ENCODE peak calls at places on chromosome 15, in seven cellular contexts. One of them, this sample, is unnamed.

GRCh38 chr15:67838789-67839332 is 984 bp downstream of the RNU6-1 start:
- DNase-seq in CD4-positive, alpha-beta T cell: no peak
- DNase-seq in activated B cell treated with CpG ODN at 0.5 μM for 24 hours: no peak
- DNase-seq in mammary epithelial cell: peak
- DNase-seq in body of pancreas: peak
- DNase-seq in lower lobe of right lung: peak
- DNase-seq in neural progenitor cell: peak
- DNase-seq in this sample: no peak

GRCh38 chr15:94015324-94015723 is 216.0 kb upstream of the MCTP2 start:
- DNase-seq in CD4-positive, alpha-beta T cell: no peak
- DNase-seq in activated B cell treated with CpG ODN at 0.5 μM for 24 hours: no peak
- DNase-seq in mammary epithelial cell: no peak
- DNase-seq in body of pancreas: no peak
- DNase-seq in lower lobe of right lung: no peak
- DNase-seq in neural progenitor cell: no peak
- DNase-seq in this sample: no peak

GRCh38 chr15:87403973-87404372 is 852.6 kb downstream of the NTRK3 start:
- DNase-seq in CD4-positive, alpha-beta T cell: no peak
- DNase-seq in activated B cell treated with CpG ODN at 0.5 μM for 24 hours: no peak
- DNase-seq in mammary epithelial cell: no peak
- DNase-seq in body of pancreas: no peak
- DNase-seq in lower lobe of right lung: no peak
- DNase-seq in neural progenitor cell: no peak
- DNase-seq in this sample: no peak

GRCh38 chr15:68166847-68167246 is 38.3 kb downstream of the CALML4 start:
- DNase-seq in CD4-positive, alpha-beta T cell: no peak
- DNase-seq in activated B cell treated with CpG ODN at 0.5 μM for 24 hours: no peak
- DNase-seq in mammary epithelial cell: no peak
- DNase-seq in body of pancreas: no peak
- DNase-seq in lower lobe of right lung: no peak
- DNase-seq in neural progenitor cell: no peak
- DNase-seq in this sample: no peak

GRCh38 chr15:46815765-46816164 is 901.5 kb upstream of the SEMA6D start:
- DNase-seq in CD4-positive, alpha-beta T cell: no peak
- DNase-seq in activated B cell treated with CpG ODN at 0.5 μM for 24 hours: no peak
- DNase-seq in mammary epithelial cell: no peak
- DNase-seq in body of pancreas: peak
- DNase-seq in lower lobe of right lung: no peak
- DNase-seq in neural progenitor cell: no peak
- DNase-seq in this sample: no peak

GRCh38 chr15:33132722-33133345 is 61.7 kb downstream of the FMN1 start:
- DNase-seq in CD4-positive, alpha-beta T cell: no peak
- DNase-seq in activated B cell treated with CpG ODN at 0.5 μM for 24 hours: no peak
- DNase-seq in mammary epithelial cell: peak
- DNase-seq in body of pancreas: peak
- DNase-seq in lower lobe of right lung: no peak
- DNase-seq in neural progenitor cell: peak
- DNase-seq in this sample: no peak

GRCh38 chr15:78065284-78065872 is 12.1 kb downstream of the TBC1D2B start:
- DNase-seq in CD4-positive, alpha-beta T cell: no peak
- DNase-seq in activated B cell treated with CpG ODN at 0.5 μM for 24 hours: no peak
- DNase-seq in mammary epithelial cell: peak
- DNase-seq in body of pancreas: peak
- DNase-seq in lower lobe of right lung: peak
- DNase-seq in neural progenitor cell: no peak
- DNase-seq in this sample: no peak

GRCh38 chr15:45550436-45550835 is 27.9 kb upstream of the SLC30A4 start:
- DNase-seq in CD4-positive, alpha-beta T cell: no peak
- DNase-seq in activated B cell treated with CpG ODN at 0.5 μM for 24 hours: no peak
- DNase-seq in mammary epithelial cell: peak
- DNase-seq in body of pancreas: no peak
- DNase-seq in lower lobe of right lung: no peak
- DNase-seq in neural progenitor cell: no peak
- DNase-seq in this sample: no peak

GRCh38 chr15:92011611-92012367 is 158.3 kb downstream of the SLCO3A1 start:
- DNase-seq in CD4-positive, alpha-beta T cell: no peak
- DNase-seq in activated B cell treated with CpG ODN at 0.5 μM for 24 hours: no peak
- DNase-seq in mammary epithelial cell: peak
- DNase-seq in body of pancreas: peak
- DNase-seq in lower lobe of right lung: no peak
- DNase-seq in neural progenitor cell: no peak
- DNase-seq in this sample: no peak

GRCh38 chr15:44719293-44719999 is 8.1 kb downstream of the B2M start:
- DNase-seq in CD4-positive, alpha-beta T cell: peak
- DNase-seq in activated B cell treated with CpG ODN at 0.5 μM for 24 hours: no peak
- DNase-seq in mammary epithelial cell: no peak
- DNase-seq in body of pancreas: no peak
- DNase-seq in lower lobe of right lung: no peak
- DNase-seq in neural progenitor cell: no peak
- DNase-seq in this sample: no peak

GRCh38 chr15:57726411-57726810 is 19.9 kb downstream of the POLR2M start:
- DNase-seq in CD4-positive, alpha-beta T cell: no peak
- DNase-seq in activated B cell treated with CpG ODN at 0.5 μM for 24 hours: no peak
- DNase-seq in mammary epithelial cell: peak
- DNase-seq in body of pancreas: no peak
- DNase-seq in lower lobe of right lung: no peak
- DNase-seq in neural progenitor cell: no peak
- DNase-seq in this sample: no peak

GRCh38 chr15:77312523-77312922 is 107.4 kb downstream of the PEAK1 start:
- DNase-seq in CD4-positive, alpha-beta T cell: no peak
- DNase-seq in activated B cell treated with CpG ODN at 0.5 μM for 24 hours: no peak
- DNase-seq in mammary epithelial cell: peak
- DNase-seq in body of pancreas: no peak
- DNase-seq in lower lobe of right lung: no peak
- DNase-seq in neural progenitor cell: no peak
- DNase-seq in this sample: no peak

GRCh38 chr15:77012868-77013267 is 17.9 kb downstream of the PSTPIP1 start:
- DNase-seq in CD4-positive, alpha-beta T cell: peak
- DNase-seq in activated B cell treated with CpG ODN at 0.5 μM for 24 hours: no peak
- DNase-seq in mammary epithelial cell: no peak
- DNase-seq in body of pancreas: no peak
- DNase-seq in lower lobe of right lung: no peak
- DNase-seq in neural progenitor cell: no peak
- DNase-seq in this sample: no peak

GRCh38 chr15:45157974-45158373 is 28.2 kb downstream of the DUOX1 start:
- DNase-seq in CD4-positive, alpha-beta T cell: no peak
- DNase-seq in activated B cell treated with CpG ODN at 0.5 μM for 24 hours: no peak
- DNase-seq in mammary epithelial cell: peak
- DNase-seq in body of pancreas: no peak
- DNase-seq in lower lobe of right lung: no peak
- DNase-seq in neural progenitor cell: peak
- DNase-seq in this sample: no peak

GRCh38 chr15:90818251-90819210 is 49.9 kb upstream of the FURIN start:
- DNase-seq in CD4-positive, alpha-beta T cell: no peak
- DNase-seq in activated B cell treated with CpG ODN at 0.5 μM for 24 hours: peak
- DNase-seq in mammary epithelial cell: no peak
- DNase-seq in body of pancreas: peak
- DNase-seq in lower lobe of right lung: peak
- DNase-seq in neural progenitor cell: peak
- DNase-seq in this sample: no peak

GRCh38 chr15:40722934-40723333 is 28.0 kb downstream of the RAD51 start:
- DNase-seq in CD4-positive, alpha-beta T cell: no peak
- DNase-seq in activated B cell treated with CpG ODN at 0.5 μM for 24 hours: no peak
- DNase-seq in mammary epithelial cell: no peak
- DNase-seq in body of pancreas: no peak
- DNase-seq in lower lobe of right lung: no peak
- DNase-seq in neural progenitor cell: no peak
- DNase-seq in this sample: no peak

GRCh38 chr15:81386947-81387346 is 12.9 kb upstream of the TMC3 start:
- DNase-seq in CD4-positive, alpha-beta T cell: no peak
- DNase-seq in activated B cell treated with CpG ODN at 0.5 μM for 24 hours: no peak
- DNase-seq in mammary epithelial cell: no peak
- DNase-seq in body of pancreas: no peak
- DNase-seq in lower lobe of right lung: no peak
- DNase-seq in neural progenitor cell: no peak
- DNase-seq in this sample: no peak

GRCh38 chr15:69607101-69607500 is 154.5 kb downstream of the RPLP1 start:
- DNase-seq in CD4-positive, alpha-beta T cell: no peak
- DNase-seq in activated B cell treated with CpG ODN at 0.5 μM for 24 hours: no peak
- DNase-seq in mammary epithelial cell: no peak
- DNase-seq in body of pancreas: no peak
- DNase-seq in lower lobe of right lung: no peak
- DNase-seq in neural progenitor cell: peak
- DNase-seq in this sample: no peak

GRCh38 chr15:59158701-59159034 is 48.0 kb upstream of the LDHAL6B start:
- DNase-seq in CD4-positive, alpha-beta T cell: no peak
- DNase-seq in activated B cell treated with CpG ODN at 0.5 μM for 24 hours: no peak
- DNase-seq in mammary epithelial cell: no peak
- DNase-seq in body of pancreas: peak
- DNase-seq in lower lobe of right lung: peak
- DNase-seq in neural progenitor cell: no peak
- DNase-seq in this sample: no peak

GRCh38 chr15:59157840-59158700 is 48.6 kb upstream of the LDHAL6B start:
- DNase-seq in CD4-positive, alpha-beta T cell: no peak
- DNase-seq in activated B cell treated with CpG ODN at 0.5 μM for 24 hours: no peak
- DNase-seq in mammary epithelial cell: no peak
- DNase-seq in body of pancreas: no peak
- DNase-seq in lower lobe of right lung: no peak
- DNase-seq in neural progenitor cell: no peak
- DNase-seq in this sample: no peak

GRCh38 chr15:59159210-59159609 is 47.4 kb upstream of the LDHAL6B start:
- DNase-seq in CD4-positive, alpha-beta T cell: no peak
- DNase-seq in activated B cell treated with CpG ODN at 0.5 μM for 24 hours: no peak
- DNase-seq in mammary epithelial cell: no peak
- DNase-seq in body of pancreas: no peak
- DNase-seq in lower lobe of right lung: no peak
- DNase-seq in neural progenitor cell: no peak
- DNase-seq in this sample: no peak

GRCh38 chr15:59157398-59157797 is 49.2 kb upstream of the LDHAL6B start:
- DNase-seq in CD4-positive, alpha-beta T cell: no peak
- DNase-seq in activated B cell treated with CpG ODN at 0.5 μM for 24 hours: no peak
- DNase-seq in mammary epithelial cell: no peak
- DNase-seq in body of pancreas: no peak
- DNase-seq in lower lobe of right lung: no peak
- DNase-seq in neural progenitor cell: no peak
- DNase-seq in this sample: no peak

DNA sequence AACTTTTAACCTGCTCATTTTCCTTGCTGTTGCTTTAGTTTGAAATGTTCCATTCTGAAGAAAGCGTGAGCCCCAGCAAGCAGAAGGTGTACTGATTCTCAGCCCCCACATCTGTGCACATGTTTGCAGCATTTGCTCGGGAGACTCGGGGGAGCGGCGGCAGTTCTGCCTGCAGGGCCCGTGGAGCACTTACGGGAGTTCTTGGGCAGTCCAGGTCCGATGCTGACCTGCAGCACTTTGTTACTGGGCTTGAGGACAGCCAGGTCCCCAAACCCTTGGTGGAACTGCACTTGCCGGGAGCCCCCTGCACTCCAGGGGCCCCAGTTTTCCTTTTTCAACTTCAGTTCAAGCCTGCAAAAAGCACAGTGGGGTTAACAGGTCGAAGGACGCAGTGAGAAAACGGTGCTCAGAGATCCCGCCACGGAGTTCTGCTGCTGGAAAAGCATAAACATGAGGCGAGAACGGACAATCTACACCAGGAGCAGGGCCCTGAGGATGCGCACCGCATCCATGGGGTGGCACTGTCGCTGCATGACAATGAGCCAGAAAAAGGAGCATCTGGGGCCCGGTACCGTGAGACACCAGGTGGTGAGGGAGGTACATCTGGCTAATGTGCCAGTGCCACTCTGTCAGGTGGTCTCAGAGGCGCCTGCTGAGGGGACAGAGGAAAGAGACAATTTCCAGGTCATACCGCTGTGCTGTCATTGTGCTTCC is 45.6 kb upstream of the LDHAL6B start:
- DNase-seq in CD4-positive, alpha-beta T cell: peak
- DNase-seq in activated B cell treated with CpG ODN at 0.5 μM for 24 hours: no peak
- DNase-seq in mammary epithelial cell: no peak
- DNase-seq in body of pancreas: peak
- DNase-seq in lower lobe of right lung: no peak
- DNase-seq in neural progenitor cell: peak
- DNase-seq in this sample: no peak
- TF ChIP-seq CTCF in CD4-positive, alpha-beta T cell: no peak
- TF ChIP-seq CTCF in activated B cell treated with CpG ODN at 0.5 μM for 24 hours: no peak
- TF ChIP-seq CTCF in mammary epithelial cell: peak
- TF ChIP-seq CTCF in body of pancreas: no peak
- TF ChIP-seq CTCF in lower lobe of right lung: peak
- TF ChIP-seq CTCF in neural progenitor cell: peak
- TF ChIP-seq CTCF in this sample: peak

DNA sequence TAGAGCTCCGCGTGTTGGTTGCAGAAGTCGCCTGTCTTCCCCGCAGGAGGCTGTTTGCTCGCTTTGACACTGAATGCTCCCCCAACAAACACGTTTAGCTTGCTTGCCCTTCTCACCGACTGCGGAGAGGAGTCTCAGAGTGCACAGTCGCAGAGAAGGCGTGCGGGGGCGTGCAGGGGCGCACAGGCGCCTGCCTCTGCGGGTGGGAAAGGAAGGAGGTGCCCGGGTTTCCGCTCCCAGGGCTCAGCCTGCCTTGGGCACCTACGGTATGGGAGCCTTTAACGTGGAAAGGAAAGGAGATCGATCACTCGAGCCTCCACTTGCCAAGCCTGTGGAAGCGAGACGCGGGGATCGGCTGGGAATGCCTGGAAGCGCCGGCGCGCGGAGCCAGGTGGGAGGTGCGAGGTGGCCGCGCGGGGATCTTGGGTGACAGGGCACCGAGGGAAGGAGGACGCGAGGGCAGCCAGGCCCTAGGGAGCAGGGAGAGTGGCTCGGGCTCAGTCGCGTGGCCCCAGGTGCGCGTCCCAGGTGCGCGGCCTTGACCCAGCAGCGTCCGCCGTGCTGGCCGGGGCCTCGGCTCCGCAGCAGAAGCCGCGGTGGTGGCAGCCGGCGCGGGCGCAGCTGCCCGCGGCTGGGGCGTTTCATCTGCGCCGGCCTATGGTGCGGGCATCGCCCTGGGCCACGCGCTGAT is at the start of gene FAN1:
- DNase-seq in CD4-positive, alpha-beta T cell: peak
- DNase-seq in activated B cell treated with CpG ODN at 0.5 μM for 24 hours: peak
- DNase-seq in mammary epithelial cell: peak
- DNase-seq in body of pancreas: peak
- DNase-seq in lower lobe of right lung: peak
- DNase-seq in neural progenitor cell: peak
- DNase-seq in this sample: peak
- TF ChIP-seq CTCF in CD4-positive, alpha-beta T cell: no peak
- TF ChIP-seq CTCF in activated B cell treated with CpG ODN at 0.5 μM for 24 hours: no peak
- TF ChIP-seq CTCF in mammary epithelial cell: no peak
- TF ChIP-seq CTCF in body of pancreas: no peak
- TF ChIP-seq CTCF in lower lobe of right lung: no peak
- TF ChIP-seq CTCF in neural progenitor cell: no peak
- TF ChIP-seq CTCF in this sample: no peak

GRCh38 chr15:82680200-82681102 is 29.2 kb downstream of the AP3B2 start:
- DNase-seq in CD4-positive, alpha-beta T cell: peak
- DNase-seq in activated B cell treated with CpG ODN at 0.5 μM for 24 hours: peak
- DNase-seq in mammary epithelial cell: peak
- DNase-seq in body of pancreas: peak
- DNase-seq in lower lobe of right lung: peak
- DNase-seq in neural progenitor cell: peak
- DNase-seq in this sample: peak
- TF ChIP-seq CTCF in CD4-positive, alpha-beta T cell: peak
- TF ChIP-seq CTCF in activated B cell treated with CpG ODN at 0.5 μM for 24 hours: no peak
- TF ChIP-seq CTCF in mammary epithelial cell: no peak
- TF ChIP-seq CTCF in body of pancreas: peak
- TF ChIP-seq CTCF in lower lobe of right lung: peak
- TF ChIP-seq CTCF in neural progenitor cell: peak
- TF ChIP-seq CTCF in this sample: peak

GRCh38 chr15:53811530-53811929 is 52.1 kb upstream of the WDR72 start:
- DNase-seq in CD4-positive, alpha-beta T cell: no peak
- DNase-seq in activated B cell treated with CpG ODN at 0.5 μM for 24 hours: no peak
- DNase-seq in mammary epithelial cell: no peak
- DNase-seq in body of pancreas: no peak
- DNase-seq in lower lobe of right lung: no peak
- DNase-seq in neural progenitor cell: peak
- DNase-seq in this sample: no peak
- TF ChIP-seq CTCF in CD4-positive, alpha-beta T cell: no peak
- TF ChIP-seq CTCF in activated B cell treated with CpG ODN at 0.5 μM for 24 hours: no peak
- TF ChIP-seq CTCF in mammary epithelial cell: peak
- TF ChIP-seq CTCF in body of pancreas: no peak
- TF ChIP-seq CTCF in lower lobe of right lung: peak
- TF ChIP-seq CTCF in neural progenitor cell: peak
- TF ChIP-seq CTCF in this sample: peak

This sample was measured in type B pancreatic cell.